ENCODE peak calls at places on chromosomes 4 and X, in seven cellular contexts. One of them, this sample, is unnamed.

GRCh38 chr4:55272576-55272975 is 73.5 kb upstream of the SRD5A3 start:
- DNase-seq in psoas muscle: no peak
- DNase-seq in GM10248: no peak
- DNase-seq in lower leg skin: no peak
- DNase-seq in H9: no peak
- DNase-seq in ovary: no peak
- DNase-seq in body of pancreas: no peak
- DNase-seq in this sample: no peak

GRCh38 chr4:7775396-7775795 is 164.3 kb downstream of the AFAP1 start:
- DNase-seq in ovary: no peak
- DNase-seq in psoas muscle: no peak
- DNase-seq in H9: no peak
- DNase-seq in body of pancreas: no peak
- DNase-seq in lower leg skin: no peak
- DNase-seq in GM10248: no peak
- DNase-seq in this sample: no peak

GRCh38 chr4:185141777-185142176 is 1.3 kb upstream of the SLC25A4 start:
- DNase-seq in H9: no peak
- DNase-seq in ovary: no peak
- DNase-seq in body of pancreas: no peak
- DNase-seq in lower leg skin: no peak
- DNase-seq in psoas muscle: no peak
- DNase-seq in GM10248: no peak
- DNase-seq in this sample: no peak

GRCh38 chrX:130714665-130715064 is 188.3 kb downstream of the ENOX2 start:
- DNase-seq in GM10248: no peak
- DNase-seq in body of pancreas: no peak
- DNase-seq in lower leg skin: no peak
- DNase-seq in psoas muscle: no peak
- DNase-seq in ovary: no peak
- DNase-seq in H9: no peak
- DNase-seq in this sample: no peak

GRCh38 chr4:169626328-169627282 is 6.2 kb downstream of the CLCN3 start:
- DNase-seq in lower leg skin: no peak
- DNase-seq in body of pancreas: no peak
- DNase-seq in ovary: no peak
- DNase-seq in psoas muscle: no peak
- DNase-seq in H9: no peak
- DNase-seq in GM10248: no peak
- DNase-seq in this sample: no peak

GRCh38 chr4:95129036-95129435 is 371.3 kb downstream of the BMPR1B start:
- DNase-seq in H9: no peak
- DNase-seq in psoas muscle: no peak
- DNase-seq in GM10248: no peak
- DNase-seq in ovary: no peak
- DNase-seq in lower leg skin: no peak
- DNase-seq in body of pancreas: no peak
- DNase-seq in this sample: no peak

GRCh38 chrX:112913807-112914206 is 73.2 kb upstream of the AMOT start:
- DNase-seq in ovary: no peak
- DNase-seq in body of pancreas: no peak
- DNase-seq in H9: no peak
- DNase-seq in lower leg skin: no peak
- DNase-seq in GM10248: no peak
- DNase-seq in psoas muscle: no peak
- DNase-seq in this sample: no peak

GRCh38 chr4:176052744-176053143 is 12.9 kb upstream of the WDR17 start:
- DNase-seq in ovary: no peak
- DNase-seq in H9: no peak
- DNase-seq in lower leg skin: no peak
- DNase-seq in GM10248: peak
- DNase-seq in psoas muscle: no peak
- DNase-seq in body of pancreas: no peak
- DNase-seq in this sample: no peak

GRCh38 chrX:31301941-31302340 is 230.1 kb upstream of the FTHL17 start:
- DNase-seq in H9: no peak
- DNase-seq in psoas muscle: no peak
- DNase-seq in GM10248: no peak
- DNase-seq in ovary: no peak
- DNase-seq in lower leg skin: no peak
- DNase-seq in body of pancreas: no peak
- DNase-seq in this sample: no peak

GRCh38 chr4:39181520-39181904 is 817 bp upstream of the WDR19 start:
- DNase-seq in body of pancreas: no peak
- DNase-seq in lower leg skin: no peak
- DNase-seq in psoas muscle: no peak
- DNase-seq in GM10248: no peak
- DNase-seq in H9: no peak
- DNase-seq in ovary: peak
- DNase-seq in this sample: no peak

GRCh38 chrX:107711521-107712041 is 64.0 kb downstream of the TSC22D3 start:
- DNase-seq in H9: no peak
- DNase-seq in GM10248: no peak
- DNase-seq in psoas muscle: no peak
- DNase-seq in ovary: no peak
- DNase-seq in body of pancreas: no peak
- DNase-seq in lower leg skin: peak
- DNase-seq in this sample: no peak

GRCh38 chr4:182179105-182179504 is 64.1 kb upstream of the TENM3 start:
- DNase-seq in lower leg skin: no peak
- DNase-seq in H9: no peak
- DNase-seq in GM10248: no peak
- DNase-seq in ovary: no peak
- DNase-seq in body of pancreas: no peak
- DNase-seq in psoas muscle: no peak
- DNase-seq in this sample: no peak

GRCh38 chrX:130097507-130098201 is 12.6 kb downstream of the ELF4 start:
- DNase-seq in ovary: no peak
- DNase-seq in GM10248: no peak
- DNase-seq in body of pancreas: no peak
- DNase-seq in psoas muscle: peak
- DNase-seq in H9: no peak
- DNase-seq in lower leg skin: no peak
- DNase-seq in this sample: no peak

GRCh38 chrX:52261125-52261462 is 76.4 kb downstream of the MAGED4 start:
- DNase-seq in psoas muscle: no peak
- DNase-seq in lower leg skin: no peak
- DNase-seq in ovary: no peak
- DNase-seq in H9: no peak
- DNase-seq in body of pancreas: no peak
- DNase-seq in GM10248: no peak
- DNase-seq in this sample: no peak

DNA sequence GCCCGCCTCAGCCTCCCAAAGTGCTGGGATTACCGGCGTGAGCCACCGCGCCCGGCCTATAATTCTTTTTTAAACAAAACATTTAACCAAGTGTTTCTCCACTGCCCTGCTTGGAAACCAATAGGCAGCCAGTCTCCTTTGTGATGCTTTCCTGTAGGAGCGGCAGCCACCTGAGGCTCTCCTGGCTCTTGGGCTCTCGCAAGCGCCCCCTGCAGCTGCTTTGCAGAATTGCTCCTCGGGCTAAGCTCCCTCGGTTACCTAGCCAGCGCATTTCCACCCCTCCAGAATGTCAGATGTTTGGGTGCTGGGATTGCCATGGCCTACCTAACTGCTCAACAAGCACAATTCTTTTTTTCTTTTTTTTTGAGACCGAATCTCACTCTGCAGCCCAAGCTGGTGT is 7.7 kb downstream of the S100P start:
- DNase-seq in H9: peak
- DNase-seq in ovary: no peak
- DNase-seq in GM10248: peak
- DNase-seq in psoas muscle: no peak
- DNase-seq in body of pancreas: no peak
- DNase-seq in lower leg skin: no peak
- DNase-seq in this sample: no peak
- TF ChIP-seq CTCF in H9: peak
- TF ChIP-seq CTCF in ovary: no peak
- TF ChIP-seq CTCF in GM10248: peak
- TF ChIP-seq CTCF in psoas muscle: no peak
- TF ChIP-seq CTCF in body of pancreas: no peak
- TF ChIP-seq CTCF in lower leg skin: no peak
- TF ChIP-seq CTCF in this sample: no peak

GRCh38 chr4:105627620-105628019 is 75.2 kb downstream of the ARHGEF38 start:
- DNase-seq in H9: no peak
- DNase-seq in psoas muscle: no peak
- DNase-seq in body of pancreas: no peak
- DNase-seq in GM10248: no peak
- DNase-seq in lower leg skin: no peak
- DNase-seq in ovary: no peak
- DNase-seq in this sample: no peak

GRCh38 chr4:105626846-105627245 is 74.4 kb downstream of the ARHGEF38 start:
- DNase-seq in lower leg skin: no peak
- DNase-seq in H9: no peak
- DNase-seq in GM10248: no peak
- DNase-seq in ovary: no peak
- DNase-seq in psoas muscle: no peak
- DNase-seq in body of pancreas: no peak
- DNase-seq in this sample: no peak

GRCh38 chr4:105623099-105623498 is 70.7 kb downstream of the ARHGEF38 start:
- DNase-seq in body of pancreas: no peak
- DNase-seq in ovary: no peak
- DNase-seq in lower leg skin: no peak
- DNase-seq in H9: no peak
- DNase-seq in psoas muscle: no peak
- DNase-seq in GM10248: no peak
- DNase-seq in this sample: no peak

GRCh38 chr4:105624530-105624929 is 72.1 kb downstream of the ARHGEF38 start:
- DNase-seq in psoas muscle: peak
- DNase-seq in H9: no peak
- DNase-seq in GM10248: peak
- DNase-seq in lower leg skin: no peak
- DNase-seq in ovary: no peak
- DNase-seq in body of pancreas: peak
- DNase-seq in this sample: no peak

DNA sequence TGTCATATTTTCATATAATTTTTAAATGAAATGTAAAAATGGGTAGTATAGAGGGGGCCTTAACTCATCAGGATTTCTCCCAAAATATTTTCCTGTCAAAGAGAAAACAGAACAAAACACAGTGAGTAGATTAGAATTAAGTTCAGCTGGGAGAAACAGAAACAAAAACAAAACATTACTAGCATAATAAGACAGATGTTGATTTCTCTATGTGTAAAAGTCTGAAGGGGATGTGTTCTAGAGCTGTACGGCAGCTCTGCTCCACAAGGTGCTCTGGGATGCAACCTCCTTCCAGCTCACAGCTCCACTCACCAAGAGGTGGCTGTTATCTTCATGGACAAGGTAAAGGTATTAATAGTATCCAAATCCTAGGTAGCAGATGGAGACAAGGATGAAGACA is 72.8 kb downstream of the ARHGEF38 start:
- DNase-seq in H9: no peak
- DNase-seq in lower leg skin: no peak
- DNase-seq in GM10248: no peak
- DNase-seq in psoas muscle: no peak
- DNase-seq in body of pancreas: no peak
- DNase-seq in ovary: no peak
- DNase-seq in this sample: no peak
- TF ChIP-seq CTCF in H9: no peak
- TF ChIP-seq CTCF in lower leg skin: no peak
- TF ChIP-seq CTCF in GM10248: no peak
- TF ChIP-seq CTCF in psoas muscle: no peak
- TF ChIP-seq CTCF in body of pancreas: no peak
- TF ChIP-seq CTCF in ovary: no peak
- TF ChIP-seq CTCF in this sample: no peak

GRCh38 chr4:93764647-93765246 is 63.8 kb upstream of the ATOH1 start:
- DNase-seq in ovary: no peak
- DNase-seq in GM10248: peak
- DNase-seq in H9: no peak
- DNase-seq in body of pancreas: peak
- DNase-seq in lower leg skin: no peak
- DNase-seq in psoas muscle: no peak
- DNase-seq in this sample: peak
- TF ChIP-seq CTCF in ovary: no peak
- TF ChIP-seq CTCF in GM10248: peak
- TF ChIP-seq CTCF in H9: peak
- TF ChIP-seq CTCF in body of pancreas: peak
- TF ChIP-seq CTCF in lower leg skin: no peak
- TF ChIP-seq CTCF in psoas muscle: peak
- TF ChIP-seq CTCF in this sample: peak

DNA sequence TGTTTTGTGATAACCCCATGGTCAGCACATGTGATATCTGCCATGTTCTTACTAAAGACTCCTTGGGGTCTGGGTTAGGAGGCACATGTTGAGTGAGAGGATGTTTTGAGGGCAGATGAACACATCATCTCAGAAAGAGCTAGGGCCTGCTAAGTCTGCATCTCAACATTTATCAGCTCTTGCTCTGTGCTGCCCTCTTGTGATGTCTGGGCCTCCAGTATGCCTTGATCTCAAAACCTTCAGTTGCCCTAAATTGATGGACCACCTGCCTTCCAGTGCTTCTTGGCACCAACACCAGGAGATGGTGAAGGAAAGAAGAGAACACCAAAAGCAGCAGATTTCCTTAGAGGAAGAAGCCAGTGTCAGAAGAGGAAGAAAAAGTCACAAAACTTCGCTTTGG is 22.5 kb downstream of the MID1 start:
- DNase-seq in psoas muscle: no peak
- DNase-seq in body of pancreas: peak
- DNase-seq in lower leg skin: no peak
- DNase-seq in H9: no peak
- DNase-seq in GM10248: peak
- DNase-seq in ovary: no peak
- DNase-seq in this sample: no peak
- TF ChIP-seq CTCF in psoas muscle: peak
- TF ChIP-seq CTCF in body of pancreas: peak
- TF ChIP-seq CTCF in lower leg skin: no peak
- TF ChIP-seq CTCF in H9: peak
- TF ChIP-seq CTCF in GM10248: peak
- TF ChIP-seq CTCF in ovary: no peak
- TF ChIP-seq CTCF in this sample: peak